ENCODE peak calls at places on chromosome 18, in seven cellular contexts. S is astrocyte; P is PC-3; W is transverse colon; D is CD8-positive, alpha-beta memory T cell; V is aorta; E is heart left ventricle. T is an unnamed sample.
A peak's percentile ranks its signal among the peaks of the same experiment; 100 is the strongest.

GRCh38 chr18:57627488-57627887 is 5.9 kb upstream of the NARS1 start:
- DNase-seq in S (peak; percentile 62), P (peak; percentile 19), W (no peak), D (no peak), V (no peak), E (no peak), T (no peak)

GRCh38 chr18:31603335-31603734 is 11.7 kb downstream of the TTR start:
- DNase-seq in S (peak; percentile 59), P (no peak), W (no peak), D (no peak), V (no peak), E (no peak), T (no peak)

GRCh38 chr18:51134721-51135120 is 62.8 kb downstream of the MEX3C start:
- DNase-seq in S (no peak), P (no peak), W (no peak), D (no peak), V (no peak), E (no peak), T (no peak)

GRCh38 chr18:59560556-59560955 is 136.7 kb downstream of the CCBE1 start:
- DNase-seq in S (no peak), P (no peak), W (no peak), D (no peak), V (no peak), E (no peak), T (no peak)

GRCh38 chr18:35306588-35307250 is 16.7 kb upstream of the ZSCAN30 start:
- DNase-seq in S (no peak), P (no peak), W (no peak), D (no peak), V (no peak), E (no peak), T (no peak)

GRCh38 chr18:23238152-23238531 is 102.9 kb downstream of the CABLES1 start:
- DNase-seq in S (peak; percentile 89), P (no peak), W (peak; percentile 27), D (no peak), V (no peak), E (no peak), T (no peak)

GRCh38 chr18:21194871-21195771 is 46.9 kb upstream of the GREB1L start:
- DNase-seq in S (peak; percentile 36), P (peak; percentile 69), W (no peak), D (peak; percentile 7), V (no peak), E (no peak), T (no peak)

GRCh38 chr18:74556166-74556565 is 21.9 kb downstream of the CNDP1 start:
- DNase-seq in S (no peak), P (no peak), W (no peak), D (no peak), V (no peak), E (no peak), T (no peak)

GRCh38 chr18:61333746-61334490 is 688 bp downstream of the CDH20 start:
- DNase-seq in S (no peak), P (no peak), W (no peak), D (no peak), V (peak; percentile 69), E (no peak), T (no peak)

GRCh38 chr18:3651266-3651665 is 201.3 kb downstream of the TGIF1 start:
- DNase-seq in S (no peak), P (no peak), W (no peak), D (no peak), V (no peak), E (no peak), T (no peak)

GRCh38 chr18:77208969-77209368 is 40.7 kb upstream of the GALR1 start:
- DNase-seq in S (peak; percentile 46), P (peak; percentile 75), W (peak; percentile 57), D (peak; percentile 41), V (no peak), E (peak; percentile 46), T (peak; percentile 30)

GRCh38 chr18:3584897-3585460 is 135.0 kb downstream of the TGIF1 start:
- DNase-seq in S (no peak), P (peak; percentile 15), W (no peak), D (no peak), V (no peak), E (peak; percentile 5), T (no peak)

GRCh38 chr18:46013484-46014189 is 46.5 kb upstream of the EPG5 start:
- DNase-seq in S (no peak), P (no peak), W (no peak), D (no peak), V (no peak), E (no peak), T (no peak)

GRCh38 chr18:61579581-61579980 is 246.4 kb downstream of the CDH20 start:
- DNase-seq in S (no peak), P (no peak), W (no peak), D (no peak), V (no peak), E (no peak), T (no peak)

GRCh38 chr18:11548940-11549551 is 60.4 kb upstream of the SLC35G4 start:
- DNase-seq in S (no peak), P (no peak), W (no peak), D (no peak), V (no peak), E (no peak), T (no peak)

GRCh38 chr18:42174909-42175308 is 219.9 kb downstream of the PIK3C3 start:
- DNase-seq in S (peak; percentile 19), P (peak; percentile 6), W (no peak), D (no peak), V (no peak), E (no peak), T (no peak)

GRCh38 chr18:46067431-46068007 is 4.5 kb downstream of the PSTPIP2 start:
- DNase-seq in S (no peak), P (peak; percentile 15), W (no peak), D (no peak), V (no peak), E (no peak), T (no peak)

GRCh38 chr18:41655074-41655473 is 300.0 kb upstream of the PIK3C3 start:
- DNase-seq in S (no peak), P (no peak), W (no peak), D (no peak), V (no peak), E (no peak), T (no peak)

DNA sequence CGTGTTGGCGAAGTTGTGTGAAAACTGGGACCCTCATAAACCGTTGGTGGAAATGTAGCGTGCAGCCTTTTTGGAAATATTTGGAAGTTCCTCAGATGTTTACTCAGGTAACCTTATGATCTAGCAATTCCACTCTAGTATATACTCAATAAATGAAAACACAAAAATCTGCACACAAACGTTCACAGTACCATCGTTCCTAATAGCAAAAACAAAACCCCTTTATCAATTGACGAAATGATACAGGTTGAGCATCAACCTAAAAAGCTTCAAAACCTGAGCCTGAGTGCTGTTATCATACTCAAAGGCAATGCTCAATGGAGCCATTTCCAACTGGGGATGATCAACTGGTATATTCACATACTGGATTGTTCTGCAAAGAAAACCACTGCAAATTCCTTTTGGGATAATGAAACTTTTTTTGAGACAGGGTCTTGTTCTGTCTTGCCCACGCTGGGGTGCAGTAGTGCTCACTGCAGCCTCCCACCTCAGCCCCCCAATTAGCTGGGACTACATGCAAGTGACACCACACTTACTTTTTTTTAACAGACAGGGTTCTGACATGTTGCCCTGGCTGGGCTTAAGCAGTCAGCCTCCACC is 777 bp upstream of the C18orf32 start:
- DNase-seq in S (no peak), P (no peak), W (no peak), D (no peak), V (no peak), E (no peak), T (no peak)
- H3K4me3 ChIP-seq in S (peak overlapping the region; percentile 91), P (peak overlapping the region; percentile 85), W (peak overlapping the region; percentile 95), D (peak overlapping the region; percentile 75), V (peak overlapping the region; percentile 29), E (peak overlapping the region; percentile 93), T (peak overlapping the region; percentile 86)

DNA sequence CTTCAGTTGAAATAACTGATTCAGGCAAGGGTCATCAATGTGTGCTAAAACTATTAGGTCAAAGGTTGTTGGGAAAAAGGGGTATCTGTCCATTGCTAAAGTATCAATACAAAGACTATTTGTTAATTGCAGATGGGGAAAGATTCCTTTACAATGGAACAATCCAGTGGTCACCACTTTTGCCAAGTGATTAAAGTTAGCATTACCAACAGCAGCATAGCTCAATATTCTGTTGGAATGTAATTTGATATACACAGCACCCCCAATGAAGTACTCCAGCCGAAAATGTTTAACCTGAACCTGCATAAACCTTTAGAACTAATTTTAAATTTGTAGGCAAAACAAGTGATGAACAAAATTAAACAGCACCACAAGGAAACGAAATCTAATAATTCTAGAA is 191.0 kb downstream of the TCF4 start:
- DNase-seq in S (peak; percentile 54), P (no peak), W (no peak), D (no peak), V (no peak), E (no peak), T (no peak)
- H3K27ac ChIP-seq in S (no peak overlapping the region), P (no peak overlapping the region), W (no peak overlapping the region), D (no peak overlapping the region), V (no peak overlapping the region), E (no peak overlapping the region), T (peak overlapping the region; percentile 45)

DNA sequence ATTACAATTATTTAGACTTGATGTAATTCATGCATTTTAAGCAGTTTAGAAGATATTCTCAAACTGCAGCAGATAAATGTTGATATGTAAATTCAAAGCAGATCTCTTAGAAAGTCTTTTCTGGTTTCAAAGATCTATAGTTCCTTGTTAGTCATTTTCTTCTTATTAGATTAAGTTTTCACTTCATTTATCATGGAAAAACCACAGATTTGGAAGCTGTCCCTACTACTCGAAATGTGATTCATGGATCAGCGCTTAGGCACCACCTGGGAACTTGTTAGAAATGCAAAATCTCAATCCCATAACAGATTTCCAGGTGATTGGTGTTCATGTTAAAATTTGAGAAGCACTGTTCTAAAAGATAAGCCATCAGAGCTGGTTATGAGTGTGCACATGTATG is 92.8 kb upstream of the CDH2 start:
- DNase-seq in S (peak; percentile 74), P (no peak), W (no peak), D (no peak), V (no peak), E (no peak), T (no peak)
- H3K4me3 ChIP-seq in S (no peak overlapping the region), P (no peak overlapping the region), W (no peak overlapping the region), D (no peak overlapping the region), V (no peak overlapping the region), E (no peak overlapping the region), T (no peak overlapping the region)

GRCh38 chr18:36396190-36396589 is 98.7 kb downstream of the FHOD3 start:
- DNase-seq in S (no peak), P (no peak), W (no peak), D (no peak), V (no peak), E (no peak), T (no peak)

GRCh38 chr18:36394486-36394885 is 97.0 kb downstream of the FHOD3 start:
- DNase-seq in S (no peak), P (no peak), W (no peak), D (no peak), V (no peak), E (no peak), T (no peak)

GRCh38 chr18:36399055-36399454 is 101.5 kb downstream of the FHOD3 start:
- DNase-seq in S (no peak), P (no peak), W (no peak), D (no peak), V (no peak), E (no peak), T (no peak)

GRCh38 chr18:36398419-36398818 is 100.9 kb downstream of the FHOD3 start:
- DNase-seq in S (no peak), P (no peak), W (no peak), D (no peak), V (no peak), E (no peak), T (no peak)

DNA sequence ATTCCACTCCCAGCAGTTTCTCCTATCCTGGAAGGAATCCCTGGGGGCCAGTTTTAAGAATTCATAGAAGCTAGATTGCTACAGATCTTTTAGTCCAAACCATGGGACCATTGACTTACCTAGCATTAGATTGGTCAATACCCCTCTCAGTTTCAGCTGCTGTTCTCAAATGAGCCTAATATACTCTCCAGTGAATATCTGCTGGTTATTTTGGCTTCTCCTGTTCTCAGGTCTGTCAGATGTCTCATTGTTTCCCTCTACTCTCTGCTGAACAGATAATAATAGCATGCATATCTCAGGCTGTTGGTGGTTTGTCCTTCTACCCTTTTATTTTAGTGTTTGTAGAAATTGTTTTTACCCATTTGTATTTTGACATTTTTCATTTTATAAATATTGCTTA is 99.5 kb downstream of the FHOD3 start:
- DNase-seq in S (no peak), P (no peak), W (no peak), D (no peak), V (no peak), E (no peak), T (no peak)
- H3K27ac ChIP-seq in S (no peak overlapping the region), P (no peak overlapping the region), W (no peak overlapping the region), D (no peak overlapping the region), V (no peak overlapping the region), E (peak overlapping the region; percentile 72), T (peak overlapping the region; percentile 90)

T was measured in left ventricle myocardium inferior.